ENCODE peak calls at places on chromosome 3, in nine cellular contexts. A is heart left ventricle; T is pulmonary artery endothelial cell; Z is Daoy; L is HuH-7.5; D is T-cell; Y is activated CD4-positive, alpha-beta T cell treated with anti-CD3 and anti-CD28 coated beads for 24 hours; V is mesothelial cell of epicardium; B is NCI-H1092. C is an unnamed sample.

GRCh38 chr3:38475716-38476115 is 20.4 kb upstream of the EXOG start:
- DNase-seq in B (no peak), Z (no peak), D (no peak), L (no peak), V (no peak), T (no peak), Y (no peak), A (no peak), C (no peak)

GRCh38 chr3:10666621-10667020 is 149.4 kb upstream of the SLC6A11 start:
- DNase-seq in Y (no peak), A (peak), V (no peak), B (no peak), Z (peak), D (no peak), T (no peak), L (no peak), C (no peak)

GRCh38 chr3:16456784-16457415 is 56.6 kb downstream of the RFTN1 start:
- DNase-seq in A (no peak), Y (no peak), V (no peak), L (no peak), Z (peak), T (no peak), D (no peak), B (no peak), C (no peak)

GRCh38 chr3:76930712-76931111 is 109.2 kb upstream of the ROBO2 start:
- DNase-seq in Y (no peak), V (no peak), T (no peak), B (no peak), D (no peak), Z (no peak), L (no peak), A (no peak), C (no peak)

GRCh38 chr3:131174752-131175151 is 148.1 kb downstream of the NEK11 start:
- DNase-seq in Y (no peak), T (no peak), Z (peak), D (no peak), L (no peak), A (no peak), B (no peak), V (no peak), C (peak)

GRCh38 chr3:9875448-9875847 is 4.6 kb downstream of the CIDEC start:
- DNase-seq in L (no peak), B (peak), T (no peak), Y (no peak), A (no peak), D (no peak), Z (no peak), V (no peak), C (no peak)

GRCh38 chr3:30680789-30681188 is 74.4 kb downstream of the TGFBR2 start:
- DNase-seq in V (no peak), T (no peak), L (no peak), Y (no peak), Z (no peak), A (peak), B (no peak), D (no peak), C (no peak)

GRCh38 chr3:135864060-135864459 is 101.5 kb upstream of the PPP2R3A start:
- DNase-seq in D (no peak), T (no peak), B (no peak), L (no peak), Y (no peak), Z (no peak), V (no peak), A (no peak), C (no peak)

GRCh38 chr3:8504611-8504973 is 3.0 kb downstream of the LMCD1 start:
- DNase-seq in B (no peak), L (no peak), Y (no peak), Z (no peak), T (no peak), A (no peak), V (no peak), D (no peak), C (no peak)

GRCh38 chr3:107235923-107236315 is 141.3 kb upstream of the CCDC54 start:
- DNase-seq in Z (peak), L (peak), B (peak), D (no peak), T (peak), A (no peak), V (no peak), Y (no peak), C (peak)

GRCh38 chr3:61560452-61561373 is 658 bp upstream of the PTPRG start:
- DNase-seq in Z (peak), A (peak), Y (peak), D (no peak), B (peak), L (no peak), V (peak), T (peak), C (peak)